ENCODE peak calls at places on chromosomes 3 and 15, in ten cellular contexts. G is EH; B is activated CD4-positive, alpha-beta T cell treated with anti-CD3 and anti-CD28 coated beads for 24 hours; W is suprapubic skin; O is skeletal muscle cell; D is retina; Q is stimulated activated CD8-positive, alpha-beta memory T cell treated with anti-CD3 and anti-CD28 coated beads, Interleukin-7, amount 100 ng/mL, for 1 hour; T is activated T-helper 1 cell treated with anti-CD3 and anti-CD28 coated beads, Interleukin-2, amount 50 U/mL, for 16 hours; V is left ventricle myocardium superior; R is stimulated activated CD4-positive, alpha-beta T cell treated with anti-CD3 and anti-CD28 coated beads, Interleukin-2, amount 100 ng/mL, for 4 hours. Z is an unnamed sample.

GRCh38 chr3:194321666-194322640 is 29.2 kb downstream of the CPN2 start:
- DNase-seq in T (no peak), D (no peak), Q (no peak), B (no peak), O (no peak), R (no peak), W (no peak), G (no peak), V (no peak), Z (no peak)

GRCh38 chr3:196757876-196758739 is 18.5 kb downstream of the PAK2 start:
- DNase-seq in D (no peak), G (peak), Q (no peak), V (no peak), T (no peak), O (peak), B (no peak), R (no peak), W (no peak), Z (no peak)

GRCh38 chr15:69290346-69291164 is 8.2 kb upstream of the PAQR5 start:
- DNase-seq in B (no peak), R (no peak), O (no peak), W (peak), G (no peak), T (no peak), V (peak), Q (no peak), D (no peak), Z (no peak)

GRCh38 chr3:41267975-41268640 is 68.8 kb downstream of the CTNNB1 start:
- DNase-seq in R (no peak), G (peak), O (peak), Q (no peak), B (no peak), V (no peak), T (no peak), D (no peak), W (no peak), Z (no peak)

GRCh38 chr15:35743320-35743719 is 197.4 kb upstream of the DPH6 start:
- DNase-seq in B (no peak), T (no peak), V (no peak), O (no peak), D (no peak), G (no peak), R (no peak), Q (no peak), W (no peak), Z (no peak)

GRCh38 chr3:116087431-116087830 is 357.9 kb downstream of the LSAMP start:
- DNase-seq in B (no peak), G (no peak), O (no peak), V (no peak), Q (no peak), W (no peak), T (no peak), R (no peak), D (no peak), Z (no peak)

GRCh38 chr15:84934942-84935729 is 46.5 kb upstream of the PDE8A start:
- DNase-seq in V (no peak), W (no peak), O (no peak), R (no peak), B (no peak), Q (no peak), G (no peak), D (no peak), T (no peak), Z (no peak)

GRCh38 chr15:60957111-60957510 is 272.0 kb downstream of the RORA start:
- DNase-seq in R (no peak), W (no peak), D (no peak), G (no peak), T (no peak), V (no peak), O (no peak), B (no peak), Q (no peak), Z (no peak)

GRCh38 chr15:70856884-70857546 is 3.1 kb upstream of the LARP6 start:
- DNase-seq in W (no peak), V (peak), D (no peak), B (no peak), Q (no peak), O (peak), T (no peak), G (peak), R (no peak), Z (peak)

GRCh38 chr3:10753964-10754363 is 62.1 kb upstream of the SLC6A11 start:
- DNase-seq in D (peak), R (no peak), W (peak), O (no peak), G (peak), V (peak), T (no peak), Q (no peak), B (no peak), Z (no peak)

GRCh38 chr3:120203016-120203415 is 82.0 kb downstream of the GPR156 start:
- DNase-seq in G (peak), O (peak), B (no peak), V (no peak), D (no peak), Q (no peak), R (no peak), T (no peak), W (no peak), Z (peak)

GRCh38 chr15:70013647-70014310 is 83.9 kb downstream of the TLE3 start:
- DNase-seq in B (no peak), W (no peak), R (no peak), D (no peak), T (no peak), Q (no peak), G (no peak), V (no peak), O (no peak), Z (no peak)